ENCODE peak calls at places on chromosomes 11 and 22, in five cellular contexts. W is natural killer cell treated with Interleukin-12 subunit alpha and Interleukin-12 subunit beta and Interleukin-15 and Interleukin-18, amount 100 ng/mL, for 72 hours; E is left cardiac atrium; N is neural crest cell; B is mesendoderm. J is an unnamed sample.

GRCh38 chr11:127789887-127790286 is 789.3 kb upstream of the KIRREL3 start:
- DNase-seq in W (no peak), E (no peak), N (no peak), B (peak), J (peak)

GRCh38 chr22:47337161-47337621 is 574.7 kb downstream of the TBC1D22A start:
- DNase-seq in W (no peak), E (no peak), N (no peak), B (no peak), J (no peak)

GRCh38 chr11:128627666-128628342 is 40.4 kb upstream of the ETS1 start:
- DNase-seq in W (peak), E (no peak), N (no peak), B (peak), J (no peak)

GRCh38 chr22:22368516-22368915 is 123.9 kb downstream of the VPREB1 start:
- DNase-seq in W (no peak), E (no peak), N (no peak), B (no peak), J (no peak)

GRCh38 chr22:33591946-33592345 is 328.3 kb downstream of the LARGE1 start:
- DNase-seq in W (no peak), E (no peak), N (no peak), B (no peak), J (no peak)

GRCh38 chr11:11973361-11973800 is 35.0 kb downstream of the DKK3 start:
- DNase-seq in W (no peak), E (peak), N (no peak), B (no peak), J (no peak)

GRCh38 chr11:109026891-109027489 is 362.1 kb downstream of the DDX10 start:
- DNase-seq in W (no peak), E (no peak), N (no peak), B (no peak), J (no peak)

GRCh38 chr11:115745545-115746265 is 241.5 kb upstream of the CADM1 start:
- DNase-seq in W (no peak), E (peak), N (no peak), B (no peak), J (no peak)

GRCh38 chr11:19291064-19291463 is 50.3 kb upstream of the E2F8 start:
- DNase-seq in W (no peak), E (no peak), N (no peak), B (no peak), J (no peak)

GRCh38 chr11:19453893-19454292 is 213.1 kb upstream of the E2F8 start:
- DNase-seq in W (no peak), E (peak), N (no peak), B (no peak), J (no peak)

GRCh38 chr22:49372530-49373288 is 455.0 kb downstream of the BRD1 start:
- DNase-seq in W (no peak), E (no peak), N (no peak), B (peak), J (no peak)

GRCh38 chr11:78110351-78110750 is 29.1 kb downstream of the ALG8 start:
- DNase-seq in W (no peak), E (no peak), N (no peak), B (no peak), J (no peak)

GRCh38 chr11:30282289-30282631 is 40.6 kb upstream of the ARL14EP start:
- DNase-seq in W (peak), E (no peak), N (no peak), B (no peak), J (no peak)

GRCh38 chr11:6320411-6321207 is at the start of gene CAVIN3:
- DNase-seq in W (no peak), E (peak), N (peak), B (peak), J (no peak)

GRCh38 chr11:93652161-93652597 is 9.3 kb upstream of the CEP295 start:
- DNase-seq in W (no peak), E (no peak), N (peak), B (peak), J (peak)

GRCh38 chr11:14042686-14043440 is 80.3 kb downstream of the SPON1 start:
- DNase-seq in W (no peak), E (no peak), N (no peak), B (no peak), J (no peak)

GRCh38 chr22:47534150-47535133 is 772.0 kb downstream of the TBC1D22A start:
- DNase-seq in W (no peak), E (no peak), N (no peak), B (no peak), J (no peak)

GRCh38 chr22:19843107-19843856 is 11.4 kb downstream of the GNB1L start:
- DNase-seq in W (no peak), E (no peak), N (no peak), B (no peak), J (no peak)

GRCh38 chr11:82980292-82980691 is 78.8 kb downstream of the DDIAS start:
- DNase-seq in W (no peak), E (no peak), N (no peak), B (peak), J (no peak)

GRCh38 chr11:45163956-45164575 is 17.6 kb downstream of the PRDM11 start:
- DNase-seq in W (no peak), E (no peak), N (no peak), B (no peak), J (no peak)

GRCh38 chr11:35116245-35116644 is 22.7 kb upstream of the CD44 start:
- DNase-seq in W (no peak), E (no peak), N (no peak), B (no peak), J (no peak)